ENCODE peak calls at places on chromosomes 3 and 15, in four cellular contexts. C is WTC11, N is K562, S is GM12878. M is an unnamed sample.

GRCh38 chr3:128447561-128448013 is 19.1 kb downstream of the DNAJB8 start:
- DNase-seq in C (no peak), N (no peak), S (peak), M (no peak)

GRCh38 chr15:52657338-52657737 is 21.9 kb downstream of the ATOSA start:
- DNase-seq in C (no peak), N (no peak), S (no peak), M (no peak)

GRCh38 chr3:58529516-58530353 is 7.3 kb downstream of the ACOX2 start:
- DNase-seq in C (peak), N (peak), S (no peak), M (peak)

GRCh38 chr3:164806188-164806587 is 272.1 kb downstream of the SI start:
- DNase-seq in C (no peak), N (no peak), S (no peak), M (no peak)

GRCh38 chr15:60914360-60914759 is 314.7 kb downstream of the RORA start:
- DNase-seq in C (no peak), N (no peak), S (no peak), M (no peak)

GRCh38 chr3:40452562-40452875 is 4.6 kb upstream of the RPL14 start:
- DNase-seq in C (no peak), N (no peak), S (no peak), M (no peak)

GRCh38 chr3:10600159-10601125 is 95.1 kb upstream of the ATP2B2 start:
- DNase-seq in C (no peak), N (no peak), S (no peak), M (no peak)

GRCh38 chr15:64527263-64527984 is 67.0 kb downstream of the ZNF609 start:
- DNase-seq in C (no peak), N (peak), S (no peak), M (no peak)

GRCh38 chr15:93987068-93987467 is 244.3 kb upstream of the MCTP2 start:
- DNase-seq in C (no peak), N (no peak), S (no peak), M (no peak)

GRCh38 chr3:100662113-100662823 is 47.0 kb upstream of the TFG start:
- DNase-seq in C (no peak), N (no peak), S (no peak), M (no peak)

GRCh38 chr3:128504957-128505730 is 12.1 kb upstream of the GATA2 start:
- DNase-seq in C (no peak), N (peak), S (no peak), M (no peak)

GRCh38 chr15:66489179-66489791 is 8.3 kb downstream of the SNAPC5 start:
- DNase-seq in C (no peak), N (no peak), S (no peak), M (no peak)

GRCh38 chr3:179071161-179071568 is 444 bp downstream of the ZMAT3 start:
- DNase-seq in C (no peak), N (peak), S (no peak), M (peak)

GRCh38 chr15:81859737-81860516 is 185.9 kb downstream of the MEX3B start:
- DNase-seq in C (no peak), N (no peak), S (no peak), M (no peak)

GRCh38 chr3:136893848-136894443 is 31.9 kb downstream of the NCK1 start:
- DNase-seq in C (no peak), N (no peak), S (no peak), M (peak)

GRCh38 chr3:32969656-32970055 is 18.2 kb downstream of the CCR4 start:
- DNase-seq in C (no peak), N (no peak), S (no peak), M (peak)

GRCh38 chr15:61041886-61042285 is 187.2 kb downstream of the RORA start:
- DNase-seq in C (no peak), N (no peak), S (no peak), M (no peak)

GRCh38 chr3:184485256-184485655 is 76.3 kb upstream of the EPHB3 start:
- DNase-seq in C (no peak), N (no peak), S (no peak), M (no peak)

GRCh38 chr3:56787258-56787777 is 14.4 kb downstream of the ARHGEF3 start:
- DNase-seq in C (no peak), N (no peak), S (no peak), M (no peak)

GRCh38 chr3:71973337-71974030 is 188.5 kb upstream of the PROK2 start:
- DNase-seq in C (no peak), N (no peak), S (no peak), M (no peak)

GRCh38 chr15:35444557-35445204 is 101.3 kb downstream of the DPH6 start:
- DNase-seq in C (no peak), N (peak), S (peak), M (peak)

GRCh38 chr3:64341355-64341754 is 116.1 kb upstream of the PRICKLE2 start:
- DNase-seq in C (peak), N (no peak), S (no peak), M (no peak)

GRCh38 chr3:188796122-188796631 is 375.6 kb upstream of the TPRG1 start:
- DNase-seq in C (no peak), N (no peak), S (no peak), M (no peak)

GRCh38 chr3:64484289-64484992 is 203.4 kb downstream of the ADAMTS9 start:
- DNase-seq in C (peak), N (peak), S (peak), M (peak)

GRCh38 chr15:42202653-42203052 is 5.5 kb downstream of the VPS39 start:
- DNase-seq in C (no peak), N (no peak), S (no peak), M (no peak)

GRCh38 chr3:188546835-188547670 is 393.1 kb downstream of the LPP start:
- DNase-seq in C (no peak), N (no peak), S (no peak), M (peak)

GRCh38 chr3:85159376-85159775 is 200.6 kb downstream of the CADM2 start:
- DNase-seq in C (no peak), N (no peak), S (no peak), M (no peak)

GRCh38 chr15:81106560-81106959 is 27.5 kb upstream of the CFAP161 start:
- DNase-seq in C (peak), N (peak), S (peak), M (peak)

GRCh38 chr15:67303490-67304363 is 49.1 kb downstream of the IQCH start:
- DNase-seq in C (no peak), N (peak), S (peak), M (peak)

GRCh38 chr3:81472600-81473362 is 288.7 kb downstream of the GBE1 start:
- DNase-seq in C (no peak), N (no peak), S (no peak), M (no peak)

GRCh38 chr3:55333041-55333440 is 154.1 kb downstream of the WNT5A start:
- DNase-seq in C (no peak), N (no peak), S (no peak), M (no peak)

GRCh38 chr3:133881492-133881891 is 14.2 kb downstream of the RAB6B start:
- DNase-seq in C (no peak), N (no peak), S (no peak), M (no peak)

GRCh38 chr3:194561306-194561974 is 71.8 kb downstream of the TMEM44 start:
- DNase-seq in C (no peak), N (peak), S (no peak), M (no peak)

GRCh38 chr15:64141798-64142512 is 9.6 kb upstream of the SNX22 start:
- DNase-seq in C (no peak), N (no peak), S (no peak), M (no peak)

GRCh38 chr3:122427857-122428471 is 12.1 kb upstream of the WDR5B start:
- DNase-seq in C (no peak), N (no peak), S (no peak), M (no peak)

GRCh38 chr15:22267761-22268160 is 187.4 kb downstream of the OR4M2 start:
- DNase-seq in C (no peak), N (no peak), S (no peak), M (no peak)

GRCh38 chr15:100875976-100876375 is 3.7 kb upstream of the ALDH1A3 start:
- DNase-seq in C (no peak), N (no peak), S (no peak), M (no peak)

GRCh38 chr15:100878601-100879000 is 1.0 kb upstream of the ALDH1A3 start:
- DNase-seq in C (peak), N (no peak), S (no peak), M (no peak)

GRCh38 chr15:100878130-100878529 is 1.5 kb upstream of the ALDH1A3 start:
- DNase-seq in C (no peak), N (no peak), S (no peak), M (no peak)

GRCh38 chr15:100879046-100879445 is 585 bp upstream of the ALDH1A3 start:
- DNase-seq in C (peak), N (no peak), S (no peak), M (no peak)

DNA sequence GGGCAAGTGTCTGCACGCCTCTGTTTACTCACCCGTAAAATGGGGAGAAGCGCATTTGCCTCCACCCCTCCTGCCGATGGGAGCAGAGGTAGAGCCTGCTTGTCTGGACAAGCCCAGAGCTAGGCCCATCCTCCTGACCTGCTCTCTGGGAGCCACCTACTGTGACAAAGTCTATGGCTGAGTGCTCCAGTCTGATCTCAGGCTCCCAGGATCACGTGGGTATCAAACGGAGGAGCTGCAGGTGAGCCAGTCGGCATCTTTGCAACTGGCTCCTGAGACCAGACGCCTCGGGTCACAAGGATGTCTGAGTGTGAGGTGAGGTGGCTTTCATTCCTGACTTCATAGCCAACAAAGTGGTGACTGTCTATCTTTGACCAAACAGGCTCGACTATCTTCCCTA is 2.1 kb upstream of the ALDH1A3 start:
- DNase-seq in C (no peak), N (no peak), S (no peak), M (no peak)
- TF ChIP-seq NR2C2 in C (no peak), N (no peak), S (no peak), M (no peak)

GRCh38 chr3:4828279-4829030 is 150.8 kb upstream of the BHLHE40 start:
- DNase-seq in C (no peak), N (no peak), S (no peak), M (no peak)
- TF ChIP-seq ATF2 in C (no peak), N (no peak), S (no peak), M (no peak)

GRCh38 chr3:110414851-110415250 is 656.8 kb upstream of the NECTIN3 start:
- DNase-seq in C (no peak), N (no peak), S (no peak), M (peak)

GRCh38 chr3:110423276-110423675 is 648.3 kb upstream of the NECTIN3 start:
- DNase-seq in C (no peak), N (no peak), S (no peak), M (no peak)

GRCh38 chr3:110420158-110420641 is 651.4 kb upstream of the NECTIN3 start:
- DNase-seq in C (no peak), N (no peak), S (no peak), M (no peak)

GRCh38 chr3:110419096-110419495 is 652.5 kb upstream of the NECTIN3 start:
- DNase-seq in C (no peak), N (peak), S (no peak), M (no peak)

GRCh38 chr3:110419571-110419970 is 652.0 kb upstream of the NECTIN3 start:
- DNase-seq in C (no peak), N (no peak), S (no peak), M (no peak)
- TF ChIP-seq NR2C2 in C (no peak), N (no peak), S (no peak), M (no peak)

GRCh38 chr3:157981819-157982218 is 124.4 kb downstream of the SHOX2 start:
- DNase-seq in C (no peak), N (no peak), S (no peak), M (no peak)
- TF ChIP-seq ATF2 in C (no peak), N (no peak), S (no peak), M (no peak)

DNA sequence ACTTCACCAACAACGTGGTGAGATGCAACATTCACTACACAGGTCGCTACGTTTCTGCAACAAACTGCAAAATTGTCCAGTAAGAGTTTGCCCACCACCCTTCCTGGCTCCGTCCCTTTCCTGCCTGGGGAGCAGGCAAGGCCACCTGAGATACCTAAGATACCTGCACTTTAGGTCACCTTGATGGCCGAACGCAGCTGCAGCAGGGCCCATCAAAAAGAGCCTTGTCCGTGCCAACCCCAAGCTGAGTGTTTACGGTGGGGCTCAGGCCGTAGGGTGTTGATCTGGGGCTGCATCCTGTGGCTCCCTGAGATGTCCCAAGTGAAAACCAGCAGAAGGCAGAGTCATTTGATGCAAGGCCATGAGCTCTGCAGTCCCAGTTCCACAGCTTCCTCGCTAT is 23.2 kb downstream of the LOXL1 start:
- DNase-seq in C (no peak), N (no peak), S (no peak), M (no peak)
- TF ChIP-seq NR2C2 in C (no peak), N (no peak), S (no peak), M (no peak)

DNA sequence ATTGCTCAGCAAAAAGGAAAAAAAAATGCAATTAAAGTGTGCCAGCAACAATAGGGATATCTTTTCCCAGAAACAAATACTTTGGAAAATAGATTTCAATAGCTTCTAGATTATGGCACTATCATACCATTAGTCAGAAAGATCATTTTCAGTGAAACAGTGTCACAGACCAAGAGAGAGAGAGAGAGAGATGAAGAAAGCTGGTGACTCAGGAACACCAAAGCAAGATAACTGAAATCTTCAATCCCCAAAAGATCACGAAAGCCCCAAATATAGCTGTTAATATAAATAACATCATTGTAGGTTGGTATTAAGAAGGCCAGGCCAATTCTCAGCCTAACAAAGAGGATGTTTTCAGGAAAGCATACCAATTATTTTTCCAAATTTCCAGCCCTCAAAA is 57.4 kb downstream of the ZIC4 start:
- DNase-seq in C (no peak), N (no peak), S (no peak), M (no peak)
- TF ChIP-seq ATF2 in C (no peak), N (no peak), S (no peak), M (no peak)

GRCh38 chr3:148081926-148082325 is 615.8 kb upstream of the AGTR1 start:
- DNase-seq in C (no peak), N (no peak), S (no peak), M (no peak)

GRCh38 chr3:148087601-148088371 is 609.9 kb upstream of the AGTR1 start:
- DNase-seq in C (no peak), N (no peak), S (no peak), M (no peak)

GRCh38 chr3:148082881-148083280 is 614.8 kb upstream of the AGTR1 start:
- DNase-seq in C (no peak), N (no peak), S (no peak), M (no peak)

GRCh38 chr3:148083501-148084267 is 614.0 kb upstream of the AGTR1 start:
- DNase-seq in C (no peak), N (no peak), S (no peak), M (no peak)

GRCh38 chr3:148084931-148085330 is 612.8 kb upstream of the AGTR1 start:
- DNase-seq in C (no peak), N (no peak), S (peak), M (no peak)
- TF ChIP-seq NR2C2 in C (no peak), N (no peak), S (no peak), M (no peak)

DNA sequence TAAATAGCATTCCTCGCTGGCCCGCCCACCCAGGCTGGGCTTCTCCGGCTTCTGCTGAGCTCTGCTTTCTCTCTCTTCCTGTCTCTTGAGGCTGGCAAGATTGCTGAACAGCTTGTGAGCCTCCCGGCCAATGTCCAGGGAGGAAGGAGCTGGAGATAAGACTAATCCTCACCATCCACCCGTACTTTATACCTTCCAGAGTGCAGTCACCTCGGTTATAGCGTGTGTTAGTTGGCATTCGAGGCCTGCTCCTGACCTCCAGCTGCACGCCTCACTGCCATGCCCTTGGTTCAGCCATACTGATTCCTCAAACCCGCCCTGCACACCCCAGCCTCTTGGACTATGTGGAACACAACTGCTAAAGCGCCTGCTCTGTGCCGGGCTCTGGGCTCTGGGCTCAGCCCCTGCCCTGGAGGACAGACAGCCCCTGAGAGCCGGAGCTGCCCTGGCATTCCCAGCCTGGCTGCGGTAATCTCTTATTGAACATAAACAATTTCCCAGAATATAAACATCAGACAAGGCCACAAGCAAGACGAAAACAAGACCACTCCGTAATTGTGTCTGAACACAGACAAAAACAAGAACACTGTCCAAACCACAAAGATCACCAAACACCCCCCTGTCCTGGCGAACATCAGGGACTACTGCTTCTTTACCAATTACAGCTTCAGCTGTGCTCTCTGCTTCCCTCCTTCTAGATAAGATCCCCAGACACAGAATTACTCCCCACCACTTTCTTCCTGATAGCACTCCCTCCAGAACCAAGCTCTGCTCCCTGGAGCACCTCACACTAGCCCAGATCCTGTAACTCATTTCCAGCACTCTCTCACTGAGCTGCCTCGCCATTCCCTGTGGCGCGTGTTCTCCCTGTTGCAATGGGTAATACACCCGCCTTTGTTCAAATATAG is 57.0 kb upstream of the TLE3 start:
- DNase-seq in C (peak), N (no peak), S (no peak), M (no peak)
- TF ChIP-seq ATF2 in C (no peak), N (no peak), S (no peak), M (no peak)

GRCh38 chr3:69458798-69459197 is 72.9 kb upstream of the FRMD4B start:
- DNase-seq in C (no peak), N (no peak), S (no peak), M (no peak)
- TF ChIP-seq NR2C2 in C (no peak), N (no peak), S (no peak), M (no peak)

DNA sequence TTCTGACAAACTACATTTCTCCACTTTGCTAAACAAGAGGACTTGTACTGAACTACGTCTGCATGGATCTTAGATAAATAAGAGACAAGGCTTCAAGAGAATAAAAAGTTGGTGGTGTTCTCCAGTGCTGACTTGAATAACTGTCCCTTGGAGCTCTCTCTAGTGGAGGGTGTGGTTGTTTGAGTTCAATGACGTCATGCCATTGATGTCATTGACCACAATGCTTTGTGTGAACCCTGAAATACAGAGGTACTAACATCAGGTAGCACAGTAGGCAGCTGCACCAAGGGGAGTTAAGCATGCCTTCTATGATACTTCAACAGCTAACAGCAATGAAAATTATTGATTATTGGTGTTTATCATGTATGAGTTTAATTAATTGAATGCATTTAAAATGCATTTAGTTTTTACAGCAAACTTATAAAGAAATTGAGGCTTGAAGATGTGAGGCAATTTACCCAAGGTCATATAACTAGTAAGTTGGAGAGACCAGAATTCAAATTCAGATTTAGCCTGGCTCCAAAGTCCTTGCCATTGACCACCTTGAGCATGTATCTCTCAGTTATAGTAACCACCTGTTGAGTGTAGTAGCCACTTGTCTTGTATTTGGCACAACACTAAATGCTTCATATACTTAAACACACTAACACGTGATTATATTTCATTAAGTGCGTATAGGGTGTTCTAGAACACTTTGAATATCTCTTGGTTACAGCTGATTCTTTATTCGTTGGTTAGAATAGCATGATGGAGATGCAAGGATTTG is 126.0 kb upstream of the ANKRD28 start:
- DNase-seq in C (no peak), N (peak), S (no peak), M (no peak)
- TF ChIP-seq ATF2 in C (no peak), N (peak), S (no peak), M (no peak)

M was measured in HepG2.